ENCODE peak calls at places on chromosome 10, in seven cellular contexts. Q is right cardiac atrium, W is iris pigment epithelial cell, D is T-helper 17 cell, N is NCI-H345, O is NCI-H1694, L is EH. B is an unnamed sample.

GRCh38 chr10:124520553-124521428 is 59.2 kb downstream of the LHPP start:
- DNase-seq in N (no peak), W (peak), O (no peak), Q (no peak), D (no peak), L (peak), B (no peak)

GRCh38 chr10:34488476-34489130 is 326.5 kb downstream of the PARD3 start:
- DNase-seq in N (no peak), Q (no peak), D (no peak), W (no peak), L (no peak), O (no peak), B (no peak)

GRCh38 chr10:79354141-79354540 is 6.9 kb downstream of the PPIF start:
- DNase-seq in W (no peak), O (no peak), D (no peak), L (no peak), N (no peak), Q (no peak), B (no peak)

GRCh38 chr10:31017534-31018361 is 13.9 kb downstream of the ZNF438 start:
- DNase-seq in L (no peak), N (no peak), Q (no peak), W (no peak), O (no peak), D (no peak), B (no peak)

GRCh38 chr10:113628607-113629153 is 35.2 kb downstream of the NRAP start:
- DNase-seq in Q (no peak), L (no peak), D (no peak), N (no peak), O (no peak), W (no peak), B (no peak)

GRCh38 chr10:71213127-71213616 is 802 bp downstream of the UNC5B start:
- DNase-seq in W (peak), D (no peak), L (peak), N (peak), O (peak), Q (peak), B (peak)

GRCh38 chr10:60414877-60415585 is 25.4 kb upstream of the ANK3 start:
- DNase-seq in W (peak), N (no peak), Q (no peak), D (no peak), L (peak), O (no peak), B (peak)

GRCh38 chr10:122286872-122287271 is 15.8 kb downstream of the BTBD16 start:
- DNase-seq in W (peak), N (peak), D (no peak), Q (no peak), L (peak), O (no peak), B (peak)

GRCh38 chr10:45418859-45419672 is 45.0 kb downstream of the ALOX5 start:
- DNase-seq in N (peak), D (peak), L (peak), O (no peak), Q (peak), W (peak), B (peak)

GRCh38 chr10:114879093-114879492 is 57.5 kb downstream of the FHIP2A start:
- DNase-seq in O (no peak), L (no peak), Q (no peak), D (no peak), W (peak), N (no peak), B (no peak)

GRCh38 chr10:11625019-11625735 is 13.7 kb upstream of the USP6NL start:
- DNase-seq in L (no peak), O (no peak), W (no peak), Q (no peak), D (no peak), N (no peak), B (no peak)

GRCh38 chr10:121734517-121735137 is 136.4 kb upstream of the FGFR2 start:
- DNase-seq in O (no peak), L (peak), W (peak), D (no peak), N (no peak), Q (peak), B (peak)

GRCh38 chr10:119461923-119462322 is 80.6 kb downstream of the RGS10 start:
- DNase-seq in N (no peak), W (no peak), Q (no peak), L (no peak), D (no peak), O (no peak), B (no peak)

GRCh38 chr10:3126741-3127342 is 45.7 kb downstream of the PITRM1 start:
- DNase-seq in O (peak), Q (peak), L (no peak), D (no peak), N (peak), W (no peak), B (no peak)

GRCh38 chr10:52004342-52004949 is 305.1 kb upstream of the CSTF2T start:
- DNase-seq in O (peak), D (no peak), L (peak), N (peak), W (peak), Q (no peak), B (peak)

GRCh38 chr10:44925224-44925623 is 14.1 kb downstream of the TMEM72 start:
- DNase-seq in Q (no peak), W (no peak), L (peak), N (no peak), D (no peak), O (peak), B (peak)

GRCh38 chr10:121465215-121465614 is 133.0 kb downstream of the FGFR2 start:
- DNase-seq in N (no peak), L (no peak), W (no peak), O (no peak), D (no peak), Q (no peak), B (no peak)

GRCh38 chr10:127175357-127176110 is 20.9 kb downstream of the INSYN2A start:
- DNase-seq in D (no peak), Q (no peak), N (no peak), O (no peak), L (no peak), W (no peak), B (no peak)

GRCh38 chr10:98422182-98422581 is 7.2 kb upstream of the PYROXD2 start:
- DNase-seq in D (no peak), O (no peak), W (no peak), Q (no peak), N (no peak), L (no peak), B (no peak)